ENCODE peak calls at places on chromosome 11, in ten cellular contexts. B is PC-9, L is HFFc6, D is Caco-2, U is mucosa of descending colon, G is mucosa of gallbladder, I is kidney glomerular epithelial cell, Y is pancreas, F is bronchial epithelial cell, R is endothelial cell. E is an unnamed sample.
A peak's percentile ranks its signal among the peaks of the same experiment; 100 is the strongest.

GRCh38 chr11:45816614-45817013 is 11.7 kb downstream of the SLC35C1 start:
- DNase-seq in L (no peak), I (no peak), R (no peak), G (no peak), Y (no peak), F (no peak), B (no peak), D (no peak), U (no peak), E (peak; percentile 48)

GRCh38 chr11:67154726-67155125 is 35.7 kb downstream of the KDM2A start:
- DNase-seq in I (no peak), B (no peak), R (no peak), U (no peak), F (no peak), Y (no peak), D (no peak), L (no peak), G (no peak), E (no peak)

GRCh38 chr11:70203749-70204465 is 811 bp downstream of the FADD start:
- DNase-seq in U (peak; percentile 94), B (peak; percentile 73), Y (peak; percentile 60), L (peak; percentile 84), G (peak; percentile 79), R (peak; percentile 36), F (peak; percentile 89), I (peak; percentile 88), D (peak; percentile 74), E (peak; percentile 79)

GRCh38 chr11:9091044-9091936 is at the start of gene SCUBE2:
- DNase-seq in G (no peak), F (no peak), D (no peak), B (no peak), L (no peak), Y (no peak), I (no peak), R (peak; percentile 24), U (peak; percentile 36), E (no peak)

GRCh38 chr11:77407613-77408012 is 66.3 kb downstream of the PAK1 start:
- DNase-seq in D (no peak), U (peak; percentile 85), L (peak; percentile 78), B (peak; percentile 86), F (peak; percentile 89), I (peak; percentile 64), Y (peak; percentile 76), G (peak; percentile 83), R (no peak), E (no peak)

GRCh38 chr11:114297806-114298700 is 1.9 kb downstream of the NNMT start:
- DNase-seq in U (no peak), Y (no peak), B (no peak), G (no peak), L (no peak), R (no peak), D (no peak), F (no peak), I (no peak), E (no peak)

GRCh38 chr11:63699906-63700305 is 18.6 kb downstream of the RTN3 start:
- DNase-seq in U (no peak), Y (no peak), B (peak; percentile 76), F (no peak), I (no peak), D (no peak), R (no peak), G (no peak), L (no peak), E (no peak)

GRCh38 chr11:133762538-133762937 is 82.8 kb downstream of the SPATA19 start:
- DNase-seq in Y (no peak), G (no peak), U (no peak), L (no peak), F (no peak), R (no peak), D (no peak), I (no peak), B (no peak), E (no peak)

GRCh38 chr11:19777342-19778102 is 64.9 kb downstream of the NAV2 start:
- DNase-seq in Y (peak; percentile 44), B (peak; percentile 70), R (no peak), G (peak; percentile 29), D (peak; percentile 59), I (peak; percentile 92), F (peak; percentile 56), L (peak; percentile 38), U (peak; percentile 39), E (no peak)

GRCh38 chr11:69914286-69915150 is 95.3 kb upstream of the FGF3 start:
- DNase-seq in B (peak; percentile 98), U (no peak), L (no peak), Y (no peak), F (peak; percentile 25), I (no peak), R (no peak), G (peak; percentile 89), D (no peak), E (peak; percentile 53)

GRCh38 chr11:113446112-113446511 is 29.1 kb downstream of the DRD2 start:
- DNase-seq in D (no peak), B (no peak), F (peak; percentile 92), I (no peak), L (no peak), G (no peak), R (no peak), U (no peak), Y (no peak), E (no peak)

GRCh38 chr11:118646393-118646792 is 33.1 kb downstream of the TREH start:
- DNase-seq in D (no peak), R (no peak), B (no peak), I (no peak), F (no peak), Y (no peak), G (no peak), L (no peak), U (no peak), E (peak; percentile 19)

GRCh38 chr11:69027704-69028372 is 14.8 kb upstream of the MRGPRF start:
- DNase-seq in U (no peak), D (peak; percentile 66), Y (no peak), L (no peak), R (no peak), F (no peak), B (no peak), G (no peak), I (no peak), E (no peak)

GRCh38 chr11:32960553-32961164 is 55.0 kb upstream of the DEPDC7 start:
- DNase-seq in I (no peak), F (peak; percentile 61), R (no peak), D (peak; percentile 40), Y (no peak), L (peak; percentile 60), U (no peak), B (peak; percentile 59), G (no peak), E (no peak)

GRCh38 chr11:74004046-74004693 is 4.7 kb downstream of the UCP3 start:
- DNase-seq in F (no peak), G (no peak), R (no peak), U (no peak), Y (no peak), D (no peak), I (no peak), L (no peak), B (no peak), E (peak; percentile 24)

GRCh38 chr11:35714882-35715612 is 52.5 kb downstream of the TRIM44 start:
- DNase-seq in U (no peak), R (no peak), Y (no peak), G (no peak), F (peak; percentile 5), I (no peak), L (peak; percentile 62), B (no peak), D (no peak), E (no peak)

GRCh38 chr11:79276900-79277299 is 163.9 kb downstream of the TENM4 start:
- DNase-seq in L (no peak), D (no peak), R (no peak), F (no peak), I (no peak), U (no peak), B (no peak), Y (no peak), G (no peak), E (no peak)

GRCh38 chr11:67025750-67026149 is 2.8 kb downstream of the SYT12 start:
- DNase-seq in I (no peak), Y (no peak), F (no peak), G (no peak), R (no peak), B (no peak), D (no peak), U (no peak), L (no peak), E (no peak)

GRCh38 chr11:77038029-77038824 is 4.0 kb downstream of the B3GNT6 start:
- DNase-seq in Y (no peak), F (no peak), U (no peak), L (no peak), I (no peak), G (no peak), B (peak; percentile 52), R (no peak), D (no peak), E (no peak)

GRCh38 chr11:65968600-65969482 is 7.3 kb downstream of the SART1 start:
- DNase-seq in R (no peak), I (no peak), G (no peak), U (no peak), B (no peak), Y (no peak), F (no peak), L (no peak), D (no peak), E (no peak)

GRCh38 chr11:43419460-43419859 is 60.7 kb downstream of the TTC17 start:
- DNase-seq in U (peak; percentile 78), I (peak; percentile 7), D (peak; percentile 55), B (no peak), L (peak; percentile 44), F (peak; percentile 48), Y (peak; percentile 22), R (peak; percentile 28), G (peak; percentile 26), E (no peak)

GRCh38 chr11:27514558-27514957 is 8.0 kb upstream of the LIN7C start:
- DNase-seq in I (no peak), Y (no peak), L (peak; percentile 39), R (no peak), G (no peak), B (no peak), U (no peak), F (no peak), D (no peak), E (no peak)

GRCh38 chr11:69427337-69427736 is 54.1 kb upstream of the LINC01488 start:
- DNase-seq in R (no peak), B (no peak), G (no peak), F (no peak), I (no peak), L (no peak), D (peak; percentile 80), Y (no peak), U (no peak), E (peak; percentile 61)

GRCh38 chr11:14826580-14826979 is 65.5 kb downstream of the CYP2R1 start:
- DNase-seq in F (no peak), B (no peak), G (no peak), U (no peak), L (no peak), Y (no peak), D (no peak), I (no peak), R (no peak), E (no peak)

GRCh38 chr11:94866231-94866827 is 98.2 kb downstream of the AMOTL1 start:
- DNase-seq in U (no peak), F (no peak), I (no peak), Y (no peak), R (no peak), B (no peak), G (no peak), D (no peak), L (no peak), E (no peak)

GRCh38 chr11:12376259-12376971 is 956 bp upstream of the PARVA start:
- DNase-seq in D (no peak), Y (peak; percentile 91), F (no peak), I (peak; percentile 20), B (no peak), L (no peak), R (no peak), U (peak; percentile 46), G (peak; percentile 32), E (peak; percentile 93)

GRCh38 chr11:2271077-2271326 is 614 bp upstream of the ASCL2 start:
- DNase-seq in U (peak; percentile 36), R (peak; percentile 2), B (no peak), L (no peak), Y (no peak), I (no peak), G (peak; percentile 16), D (no peak), F (no peak), E (peak; percentile 62)

GRCh38 chr11:32333335-32333991 is 101.9 kb downstream of the WT1 start:
- DNase-seq in L (no peak), R (peak; percentile 57), G (peak; percentile 60), U (peak; percentile 85), D (no peak), F (peak; percentile 36), B (no peak), I (no peak), Y (peak; percentile 72), E (peak; percentile 72)

E was measured in sigmoid colon.